ENCODE peak calls at places on chromosomes 6 and 20, in eight cellular contexts. I is occipital lobe; D is left cardiac atrium; L is CD4-positive, alpha-beta T cell; U is activated T-cell treated with anti-CD3 and anti-CD28 coated beads for 1 hour; W is NCI-H1417; C is HT-29; E is cardiac fibroblast. G is an unnamed sample.
A peak's percentile ranks its signal among the peaks of the same experiment; 100 is the strongest.

GRCh38 chr6:89081129-89081422 is 525 bp downstream of the PNRC1 start:
- DNase-seq in I (no peak), D (no peak), L (no peak), U (no peak), W (no peak), C (no peak), E (no peak), G (no peak)

GRCh38 chr20:52923123-52923543 is 49.0 kb upstream of the TSHZ2 start:
- DNase-seq in I (no peak), D (no peak), L (no peak), U (no peak), W (no peak), C (peak; percentile 67), E (peak; percentile 90), G (no peak)

GRCh38 chr20:62566771-62567170 is 75.5 kb upstream of the SLCO4A1 start:
- DNase-seq in I (no peak), D (no peak), L (no peak), U (no peak), W (no peak), C (no peak), E (no peak), G (no peak)

GRCh38 chr20:50537546-50538201 is 27.5 kb downstream of the PTPN1 start:
- DNase-seq in I (no peak), D (no peak), L (no peak), U (no peak), W (no peak), C (no peak), E (no peak), G (no peak)

GRCh38 chr6:40713002-40713719 is 126.0 kb upstream of the LRFN2 start:
- DNase-seq in I (no peak), D (no peak), L (no peak), U (no peak), W (no peak), C (no peak), E (no peak), G (no peak)

GRCh38 chr6:148157841-148158240 is 184.8 kb upstream of the SASH1 start:
- DNase-seq in I (no peak), D (no peak), L (no peak), U (no peak), W (no peak), C (no peak), E (no peak), G (no peak)

GRCh38 chr20:63568170-63568981 is 5.7 kb downstream of the HELZ2 start:
- DNase-seq in I (no peak), D (no peak), L (no peak), U (no peak), W (no peak), C (no peak), E (no peak), G (no peak)

GRCh38 chr6:135030056-135030473 is 24.6 kb downstream of the HBS1L start:
- DNase-seq in I (no peak), D (no peak), L (no peak), U (no peak), W (no peak), C (no peak), E (no peak), G (no peak)

GRCh38 chr6:154370545-154370944 is 13.9 kb upstream of the IPCEF1 start:
- DNase-seq in I (peak; percentile 5), D (no peak), L (no peak), U (no peak), W (peak; percentile 18), C (peak; percentile 39), E (peak; percentile 55), G (no peak)

GRCh38 chr6:2855061-2855519 is 13.4 kb upstream of the SERPINB1 start:
- DNase-seq in I (no peak), D (no peak), L (no peak), U (no peak), W (no peak), C (no peak), E (peak; percentile 78), G (no peak)

GRCh38 chr6:35583893-35584688 is 71.4 kb upstream of the TULP1 start:
- DNase-seq in I (peak; percentile 56), D (peak; percentile 59), L (peak; percentile 66), U (peak; percentile 69), W (peak; percentile 52), C (peak; percentile 88), E (peak; percentile 86), G (no peak)

GRCh38 chr20:15296422-15296821 is 959.0 kb upstream of the FLRT3 start:
- DNase-seq in I (no peak), D (no peak), L (no peak), U (no peak), W (no peak), C (no peak), E (no peak), G (no peak)

GRCh38 chr20:43755851-43756250 is 29.0 kb upstream of the GTSF1L start:
- DNase-seq in I (no peak), D (no peak), L (no peak), U (no peak), W (no peak), C (no peak), E (peak; percentile 42), G (no peak)

GRCh38 chr6:44086931-44087574 is 40.2 kb downstream of the MRPL14 start:
- DNase-seq in I (no peak), D (peak; percentile 54), L (no peak), U (no peak), W (peak; percentile 8), C (peak; percentile 26), E (peak; percentile 52), G (peak; percentile 71)

GRCh38 chr6:6851059-6851658 is 256.6 kb upstream of the RREB1 start:
- DNase-seq in I (peak; percentile 34), D (peak; percentile 41), L (no peak), U (no peak), W (no peak), C (peak; percentile 78), E (peak; percentile 96), G (peak; percentile 62)

GRCh38 chr6:166490671-166491500 is 95.6 kb downstream of the RAMACL start:
- DNase-seq in I (no peak), D (no peak), L (no peak), U (no peak), W (no peak), C (peak; percentile 1), E (peak; percentile 73), G (no peak)

GRCh38 chr6:110270166-110270565 is 88.0 kb downstream of the METTL24 start:
- DNase-seq in I (no peak), D (no peak), L (no peak), U (no peak), W (no peak), C (no peak), E (no peak), G (no peak)

GRCh38 chr6:167697316-167697715 is 129.4 kb upstream of the AFDN start:
- DNase-seq in I (no peak), D (no peak), L (no peak), U (no peak), W (no peak), C (no peak), E (peak; percentile 52), G (no peak)

GRCh38 chr20:38330638-38331037 is 15.6 kb upstream of the LBP start:
- DNase-seq in I (no peak), D (no peak), L (no peak), U (no peak), W (no peak), C (no peak), E (no peak), G (no peak)

GRCh38 chr6:31776961-31777666 is at the start of gene VWA7:
- DNase-seq in I (peak; percentile 50), D (peak; percentile 83), L (peak; percentile 54), U (peak; percentile 53), W (peak; percentile 80), C (peak; percentile 94), E (peak; percentile 85), G (peak; percentile 83)

GRCh38 chr6:12301009-12301408 is 10.8 kb downstream of the EDN1 start:
- DNase-seq in I (no peak), D (no peak), L (no peak), U (no peak), W (no peak), C (no peak), E (no peak), G (no peak)

GRCh38 chr6:130771741-130772140 is 55.5 kb upstream of the SMLR1 start:
- DNase-seq in I (no peak), D (no peak), L (no peak), U (no peak), W (no peak), C (no peak), E (no peak), G (no peak)

GRCh38 chr20:13494019-13494418 is 144.7 kb downstream of the TASP1 start:
- DNase-seq in I (no peak), D (no peak), L (no peak), U (no peak), W (no peak), C (no peak), E (peak; percentile 8), G (no peak)